ENCODE peak calls at places on chromosomes 12 and 14, in nine cellular contexts. T is cardiac fibroblast; M is choroid plexus epithelial cell; Q is K562; F is CD8-positive, alpha-beta T cell; Z is astrocyte of the spinal cord; X is BE2C; S is A549; K is fibroblast of pulmonary artery. U is an unnamed sample.

GRCh38 chr14:77599894-77600293 is 16.5 kb downstream of the SPTLC2 start:
- DNase-seq in S (no peak), T (no peak), Q (no peak), X (no peak), M (no peak), K (no peak), Z (no peak), F (no peak), U (peak)

GRCh38 chr14:59360923-59361794 is 104.0 kb downstream of the GPR135 start:
- DNase-seq in M (peak), Z (peak), S (peak), T (peak), F (no peak), X (peak), Q (peak), K (peak), U (peak)

GRCh38 chr12:1277905-1278304 is 286.9 kb downstream of the ERC1 start:
- DNase-seq in Q (no peak), T (no peak), K (no peak), F (peak), M (no peak), Z (no peak), S (no peak), X (no peak), U (no peak)

GRCh38 chr14:99728231-99728920 is 44.3 kb downstream of the CYP46A1 start:
- DNase-seq in K (no peak), M (no peak), T (no peak), Q (no peak), X (no peak), Z (no peak), S (no peak), F (no peak), U (no peak)

GRCh38 chr14:101453225-101453624 is 108.1 kb upstream of the DIO3 start:
- DNase-seq in Q (no peak), F (no peak), T (no peak), M (no peak), X (no peak), S (no peak), Z (no peak), K (no peak), U (no peak)

GRCh38 chr12:3236345-3237153 is 159.4 kb downstream of the TSPAN9 start:
- DNase-seq in T (peak), K (peak), F (no peak), M (peak), Q (peak), S (peak), X (peak), Z (peak), U (peak)

GRCh38 chr12:5437657-5438056 is 5.7 kb downstream of the NTF3 start:
- DNase-seq in S (no peak), X (no peak), Z (no peak), F (no peak), M (no peak), Q (no peak), T (no peak), K (no peak), U (no peak)

GRCh38 chr12:114919479-114919878 is 235.5 kb upstream of the TBX3 start:
- DNase-seq in M (no peak), X (no peak), Z (no peak), S (peak), F (no peak), K (no peak), T (no peak), Q (no peak), U (no peak)

GRCh38 chr12:90128526-90128925 is 419.9 kb upstream of the ATP2B1 start:
- DNase-seq in S (peak), X (no peak), K (no peak), M (no peak), T (no peak), Q (no peak), Z (no peak), F (no peak), U (no peak)

GRCh38 chr12:69388371-69388770 is 28.8 kb downstream of the YEATS4 start:
- DNase-seq in S (peak), M (peak), F (no peak), K (peak), T (peak), Z (peak), Q (no peak), X (no peak), U (peak)

GRCh38 chr12:131959137-131959536 is 9.4 kb downstream of the EP400 start:
- DNase-seq in M (no peak), T (no peak), Z (no peak), S (no peak), F (no peak), Q (no peak), K (no peak), X (no peak), U (no peak)

GRCh38 chr12:34603382-34604035 is 581.2 kb downstream of the ALG10 start:
- DNase-seq in M (no peak), Q (peak), Z (no peak), F (no peak), K (no peak), T (no peak), X (no peak), S (no peak), U (no peak)

GRCh38 chr12:68824597-68825250 is 16.7 kb downstream of the MDM2 start:
- DNase-seq in Q (no peak), M (no peak), Z (no peak), F (no peak), T (no peak), K (no peak), X (no peak), S (no peak), U (no peak)

GRCh38 chr12:47247418-47247817 is 167.7 kb upstream of the AMIGO2 start:
- DNase-seq in X (no peak), Q (no peak), T (no peak), F (no peak), M (no peak), S (no peak), K (no peak), Z (peak), U (no peak)

GRCh38 chr12:89140141-89140540 is 212.2 kb downstream of the DUSP6 start:
- DNase-seq in S (no peak), F (no peak), K (no peak), T (no peak), X (no peak), Q (no peak), Z (no peak), M (peak), U (no peak)

GRCh38 chr14:67480011-67480410 is 8.5 kb downstream of the TMEM229B start:
- DNase-seq in S (no peak), Z (no peak), M (no peak), K (no peak), Q (peak), F (no peak), T (no peak), X (peak), U (no peak)

GRCh38 chr12:79294590-79294989 is 396.2 kb downstream of the PAWR start:
- DNase-seq in T (no peak), K (no peak), Z (no peak), F (no peak), X (no peak), M (no peak), S (peak), Q (no peak), U (no peak)

GRCh38 chr14:60509438-60510253 is 700 bp downstream of the SIX6 start:
- DNase-seq in S (no peak), T (peak), Q (no peak), F (no peak), Z (no peak), X (no peak), M (no peak), K (no peak), U (no peak)

GRCh38 chr14:72503696-72504368 is 390.1 kb downstream of the DPF3 start:
- DNase-seq in F (no peak), Q (no peak), X (no peak), K (peak), M (no peak), T (peak), S (no peak), Z (no peak), U (peak)

GRCh38 chr12:98373982-98374381 is 141.4 kb upstream of the TMPO start:
- DNase-seq in Q (no peak), K (peak), F (no peak), T (peak), X (no peak), M (peak), Z (peak), S (peak), U (peak)

GRCh38 chr14:21014761-21015190 is 10.1 kb downstream of the NDRG2 start:
- DNase-seq in K (peak), Q (peak), M (peak), Z (peak), F (peak), S (peak), T (peak), X (peak), U (peak)

GRCh38 chr12:99121476-99121965 is 476.4 kb downstream of the APAF1 start:
- DNase-seq in T (no peak), Z (no peak), K (no peak), M (no peak), F (no peak), S (no peak), X (no peak), Q (no peak), U (no peak)

GRCh38 chr12:88703790-88704189 is 123.5 kb upstream of the KITLG start:
- DNase-seq in K (peak), M (peak), T (peak), S (no peak), Z (peak), X (no peak), Q (no peak), F (no peak), U (peak)

GRCh38 chr14:57487771-57488170 is 5.9 kb downstream of the CCDC198 start:
- DNase-seq in M (peak), T (peak), S (no peak), K (no peak), Q (no peak), X (no peak), Z (peak), F (no peak), U (peak)

GRCh38 chr12:19299765-19300164 is 139.5 kb upstream of the AEBP2 start:
- DNase-seq in X (no peak), F (no peak), T (peak), S (no peak), Q (no peak), K (peak), Z (peak), M (peak), U (no peak)

GRCh38 chr12:11638271-11638916 is 11.1 kb upstream of the ETV6 start:
- DNase-seq in Q (no peak), S (no peak), X (no peak), F (no peak), K (no peak), Z (no peak), M (no peak), T (peak), U (peak)

GRCh38 chr14:39381366-39381765 is 50.9 kb downstream of the FBXO33 start:
- DNase-seq in Z (peak), F (no peak), T (no peak), M (peak), K (no peak), Q (no peak), X (no peak), S (no peak), U (no peak)

GRCh38 chr12:75702477-75703093 is 191.2 kb upstream of the KRR1 start:
- DNase-seq in K (no peak), F (no peak), Z (no peak), X (no peak), Q (no peak), S (no peak), T (no peak), M (no peak), U (no peak)

GRCh38 chr14:71418591-71419245 is 511.5 kb downstream of the PCNX1 start:
- DNase-seq in Q (no peak), M (no peak), X (no peak), S (no peak), K (no peak), F (no peak), T (no peak), Z (no peak), U (no peak)

GRCh38 chr12:121970901-121971300 is 50.8 kb upstream of the BCL7A start:
- DNase-seq in M (no peak), K (no peak), T (no peak), S (no peak), Q (no peak), Z (no peak), F (no peak), X (peak), U (no peak)

GRCh38 chr14:83164016-83164415 is 1630.4 kb upstream of the SEL1L start:
- DNase-seq in T (peak), Q (no peak), M (peak), F (no peak), K (peak), S (no peak), X (no peak), Z (peak), U (no peak)

GRCh38 chr12:3207858-3208257 is 130.7 kb downstream of the TSPAN9 start:
- DNase-seq in X (no peak), Q (peak), K (no peak), Z (no peak), M (no peak), T (no peak), S (peak), F (no peak), U (no peak)

GRCh38 chr12:47276253-47277070 is 196.7 kb upstream of the AMIGO2 start:
- DNase-seq in Z (peak), T (peak), F (peak), S (peak), M (peak), K (peak), Q (peak), X (no peak), U (no peak)

GRCh38 chr12:81294325-81295190 is 216.7 kb downstream of the ACSS3 start:
- DNase-seq in Q (no peak), T (peak), F (no peak), S (peak), Z (no peak), M (peak), K (peak), X (no peak), U (no peak)

GRCh38 chr14:53147893-53148292 is 5.2 kb downstream of the DDHD1 start:
- DNase-seq in T (no peak), K (no peak), Z (no peak), Q (no peak), F (no peak), X (no peak), M (no peak), S (no peak), U (no peak)
- H3K4me3 ChIP-seq in T (no peak), K (no peak), Z (no peak), Q (no peak), F (no peak), X (no peak), M (no peak), S (no peak), U (no peak)

DNA sequence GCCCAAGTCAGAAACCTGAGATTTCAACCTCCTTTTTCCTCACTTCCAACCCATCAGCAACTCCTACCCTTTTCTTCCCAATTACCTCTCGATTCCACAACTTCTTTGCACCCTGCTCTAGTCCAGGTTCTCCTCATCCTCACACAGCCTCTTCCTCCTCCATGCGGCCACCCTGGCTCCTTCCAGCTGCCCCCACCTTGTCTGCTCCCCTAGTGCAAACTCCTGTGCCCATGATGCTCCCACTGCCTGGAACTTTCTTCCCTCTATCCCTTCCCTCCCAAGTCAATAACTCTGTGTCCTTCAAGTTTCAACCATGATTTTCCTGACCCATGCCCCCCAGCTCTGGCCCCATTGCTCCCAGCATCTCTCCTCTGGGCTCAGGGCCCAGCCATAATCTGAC is 17.3 kb downstream of the SELPLG start:
- DNase-seq in Q (no peak), T (no peak), Z (no peak), S (no peak), F (no peak), X (no peak), K (no peak), M (no peak), U (no peak)
- TF ChIP-seq CTCF in Q (no peak), T (no peak), Z (no peak), S (no peak), F (no peak), X (no peak), K (no peak), M (no peak), U (no peak)

GRCh38 chr14:93103392-93104080 is 12.2 kb downstream of the ITPK1 start:
- DNase-seq in S (no peak), T (no peak), Z (no peak), F (peak), K (no peak), X (no peak), M (peak), Q (no peak), U (peak)
- H3K4me3 ChIP-seq in S (no peak), T (no peak), Z (no peak), F (peak), K (no peak), X (no peak), M (no peak), Q (no peak), U (no peak)

GRCh38 chr12:13905795-13906194 is 75.6 kb downstream of the GRIN2B start:
- DNase-seq in K (no peak), Z (no peak), F (no peak), T (no peak), Q (no peak), M (no peak), S (no peak), X (no peak), U (no peak)
- TF ChIP-seq CTCF in K (no peak), Z (no peak), F (no peak), T (no peak), Q (no peak), M (no peak), S (no peak), X (no peak), U (no peak)

DNA sequence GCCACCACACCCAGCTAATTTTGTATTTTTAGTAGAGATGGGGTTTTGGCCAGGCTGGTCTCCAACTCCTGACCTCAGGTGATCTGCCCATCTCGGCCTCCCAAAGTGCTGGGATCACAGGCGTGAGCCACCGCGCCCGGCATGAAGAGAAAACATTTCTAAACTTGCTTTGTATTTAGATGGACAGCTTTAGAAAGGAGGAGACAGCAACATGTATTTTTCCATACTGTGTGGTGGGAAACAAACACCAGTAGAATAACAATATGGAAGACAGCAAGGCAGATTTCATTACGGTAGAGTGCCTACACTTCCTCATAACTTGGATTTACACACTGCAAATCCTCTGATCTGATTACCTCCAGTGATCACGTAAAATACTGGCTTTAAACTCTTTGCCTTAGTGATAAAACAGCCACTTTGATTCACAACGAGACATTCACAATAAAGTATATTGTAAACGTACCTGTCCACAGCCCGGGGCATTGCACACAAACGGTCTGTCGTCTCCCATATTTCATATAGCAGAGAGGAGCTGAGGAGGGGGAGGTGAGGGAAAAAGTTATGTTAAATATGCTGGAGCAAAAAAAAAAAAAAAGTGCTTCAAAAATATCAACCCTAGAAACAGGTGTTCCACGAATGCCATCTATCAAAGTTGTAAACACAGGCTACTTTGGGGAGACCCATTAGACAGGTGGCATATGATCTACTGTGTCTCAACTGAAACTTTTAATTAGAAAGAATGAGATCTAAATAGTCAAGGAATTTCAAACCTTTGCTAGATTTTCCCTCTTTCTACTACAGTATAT is 25.5 kb downstream of the ATF7 start:
- DNase-seq in M (no peak), Z (no peak), K (no peak), X (no peak), T (no peak), F (no peak), Q (no peak), S (no peak), U (no peak)
- H3K4me3 ChIP-seq in M (no peak), Z (no peak), K (no peak), X (no peak), T (no peak), F (no peak), Q (no peak), S (no peak), U (no peak)

GRCh38 chr14:31510222-31510621 is 22.4 kb upstream of the GPR33 start:
- DNase-seq in F (no peak), K (peak), Z (peak), M (peak), S (peak), Q (peak), X (no peak), T (peak), U (peak)
- TF ChIP-seq CTCF in F (peak), K (peak), Z (no peak), M (peak), S (peak), Q (no peak), X (peak), T (no peak), U (peak)

GRCh38 chr14:49966971-49967630 is 74.2 kb downstream of the ARF6 start:
- DNase-seq in K (no peak), X (no peak), Q (no peak), Z (no peak), M (no peak), S (no peak), F (no peak), T (no peak), U (no peak)
- H3K4me3 ChIP-seq in K (no peak), X (no peak), Q (no peak), Z (no peak), M (no peak), S (no peak), F (no peak), T (no peak), U (no peak)

GRCh38 chr12:77031745-77032144 is 33.6 kb downstream of the E2F7 start:
- DNase-seq in Z (peak), M (peak), Q (no peak), F (no peak), T (peak), X (no peak), K (peak), S (no peak), U (peak)
- TF ChIP-seq CTCF in Z (no peak), M (no peak), Q (no peak), F (no peak), T (no peak), X (no peak), K (no peak), S (no peak), U (no peak)

GRCh38 chr12:57620936-57621496 is 9.8 kb downstream of the ARHGEF25 start:
- DNase-seq in T (peak), K (no peak), Q (no peak), F (no peak), M (no peak), S (no peak), Z (no peak), X (no peak), U (no peak)
- H3K4me3 ChIP-seq in T (peak), K (peak), Q (no peak), F (peak), M (peak), S (peak), Z (no peak), X (peak), U (peak)

U was measured in fibroblast of the aortic adventitia.